ENCODE peak calls at places on chromosome 12, in four cellular contexts. V, A, G and L are unnamed samples.
A peak's percentile ranks its signal among the peaks of the same experiment; 100 is the strongest.

GRCh38 chr12:128269108-128269713 is 2.2 kb downstream of the TMEM132C start:
- DNase-seq in V (no peak), A (no peak), G (no peak), L (no peak)

GRCh38 chr12:64560395-64561301 is 49.6 kb upstream of the RASSF3 start:
- DNase-seq in V (no peak), A (peak; percentile 99), G (peak; percentile 93), L (no peak)

GRCh38 chr12:84912191-84913142 is at the start of gene SLC6A15:
- DNase-seq in V (no peak), A (no peak), G (peak; percentile 75), L (peak; percentile 80)

GRCh38 chr12:68636268-68636667 is 25.6 kb downstream of the RAP1B start:
- DNase-seq in V (no peak), A (no peak), G (peak; percentile 81), L (no peak)

GRCh38 chr12:11510671-11511070 is 115.3 kb upstream of the PRB2 start:
- DNase-seq in V (no peak), A (no peak), G (no peak), L (no peak)

GRCh38 chr12:49863946-49864816 is 21.3 kb upstream of the BCDIN3D start:
- DNase-seq in V (no peak), A (no peak), G (no peak), L (no peak)

GRCh38 chr12:132393991-132394949 is 64.9 kb upstream of the GALNT9 start:
- DNase-seq in V (peak; percentile 0), A (no peak), G (no peak), L (no peak)

GRCh38 chr12:8681129-8681902 is 16.5 kb upstream of the RIMKLB start:
- DNase-seq in V (no peak), A (no peak), G (peak; percentile 23), L (no peak)

GRCh38 chr12:93950321-93950720 is 198.1 kb upstream of the PLXNC1 start:
- DNase-seq in V (no peak), A (no peak), G (peak; percentile 72), L (no peak)

GRCh38 chr12:47808574-47809380 is 10.9 kb downstream of the HDAC7 start:
- DNase-seq in V (peak; percentile 38), A (no peak), G (no peak), L (no peak)

GRCh38 chr12:55931780-55932545 is 1.0 kb downstream of the DGKA start:
- DNase-seq in V (peak; percentile 70), A (no peak), G (peak; percentile 26), L (peak; percentile 38)

GRCh38 chr12:23550753-23551152 is 398.7 kb downstream of the SOX5 start:
- DNase-seq in V (no peak), A (no peak), G (no peak), L (no peak)

GRCh38 chr12:19105468-19105867 is 24.1 kb upstream of the PLEKHA5 start:
- DNase-seq in V (no peak), A (no peak), G (no peak), L (no peak)

DNA sequence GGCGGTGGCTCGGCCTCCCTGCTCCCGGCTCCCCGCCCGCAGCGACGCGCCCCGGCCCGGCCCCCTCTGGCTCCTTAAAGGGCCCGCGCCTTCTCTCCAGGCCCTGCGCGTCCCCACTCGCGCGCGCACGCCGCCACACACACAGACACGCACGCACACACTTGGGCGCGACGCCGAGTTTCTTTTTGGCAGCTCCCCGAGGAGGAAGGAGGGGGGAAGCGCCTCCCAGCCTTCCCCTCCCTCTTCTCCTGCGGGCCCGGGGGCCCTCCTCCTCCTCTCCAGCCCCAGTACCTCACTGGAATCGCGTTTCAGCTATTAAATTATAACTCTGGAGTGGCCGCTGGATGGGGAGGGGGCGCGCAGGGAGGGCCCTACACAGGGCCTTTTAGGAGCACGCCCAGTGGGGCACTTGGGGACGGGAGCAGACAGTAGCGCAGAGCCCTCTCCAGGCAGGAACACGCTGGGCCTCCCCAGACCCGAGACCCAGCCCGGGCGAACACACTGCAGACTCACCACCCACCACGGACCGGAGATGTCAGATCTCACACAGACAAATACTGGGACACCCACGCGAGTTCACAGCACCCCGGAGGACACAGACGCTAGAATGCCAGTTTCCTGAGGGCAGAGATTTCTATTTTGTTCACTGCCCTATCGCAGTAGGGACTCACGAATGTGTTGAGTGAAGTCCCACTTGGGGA is 411 bp upstream of the NCOR2 start:
- DNase-seq in V (peak; percentile 92), A (peak; percentile 92), G (peak; percentile 99), L (peak; percentile 85)
- TF ChIP-seq CTCF in V (no peak), A (peak; percentile 14), G (no peak), L (no peak)

GRCh38 chr12:111687255-111687654 is 1.4 kb downstream of the ACAD10 start:
- DNase-seq in V (no peak), A (no peak), G (no peak), L (no peak)
- TF ChIP-seq CTCF in V (no peak), A (no peak), G (no peak), L (no peak)

GRCh38 chr12:90321369-90321768 is 612.7 kb upstream of the ATP2B1 start:
- DNase-seq in V (no peak), A (no peak), G (no peak), L (no peak)

GRCh38 chr12:90323217-90323616 is 614.6 kb upstream of the ATP2B1 start:
- DNase-seq in V (no peak), A (no peak), G (no peak), L (no peak)

GRCh38 chr12:90322006-90322405 is 613.4 kb upstream of the ATP2B1 start:
- DNase-seq in V (no peak), A (no peak), G (no peak), L (no peak)
- TF ChIP-seq CTCF in V (no peak), A (no peak), G (no peak), L (no peak)

GRCh38 chr12:21001778-21002177 is 129.2 kb upstream of the SLCO1B1 start:
- DNase-seq in V (no peak), A (no peak), G (no peak), L (no peak)
- TF ChIP-seq CTCF in V (no peak), A (no peak), G (no peak), L (no peak)

DNA sequence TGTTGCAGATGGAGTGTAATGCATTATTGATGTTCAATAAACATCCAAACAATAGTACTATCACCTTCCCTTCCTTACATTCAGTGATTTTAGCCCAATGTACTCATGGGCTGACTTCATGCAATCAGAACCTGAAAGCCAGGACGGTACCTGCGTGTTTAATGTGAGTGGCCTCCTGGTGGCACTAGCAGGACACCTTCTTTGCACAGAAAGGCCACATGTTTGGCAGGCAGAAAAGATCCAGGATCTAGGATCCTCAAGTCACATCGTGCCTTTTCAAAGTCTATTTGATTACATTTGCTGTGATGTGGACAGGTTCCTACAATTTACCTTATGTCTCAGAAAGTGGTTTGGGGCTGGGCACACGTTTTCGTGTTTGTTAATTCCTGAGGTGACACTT is 82.9 kb downstream of the NEDD1 start:
- DNase-seq in V (no peak), A (no peak), G (no peak), L (no peak)
- TF ChIP-seq CTCF in V (no peak), A (no peak), G (no peak), L (no peak)

DNA sequence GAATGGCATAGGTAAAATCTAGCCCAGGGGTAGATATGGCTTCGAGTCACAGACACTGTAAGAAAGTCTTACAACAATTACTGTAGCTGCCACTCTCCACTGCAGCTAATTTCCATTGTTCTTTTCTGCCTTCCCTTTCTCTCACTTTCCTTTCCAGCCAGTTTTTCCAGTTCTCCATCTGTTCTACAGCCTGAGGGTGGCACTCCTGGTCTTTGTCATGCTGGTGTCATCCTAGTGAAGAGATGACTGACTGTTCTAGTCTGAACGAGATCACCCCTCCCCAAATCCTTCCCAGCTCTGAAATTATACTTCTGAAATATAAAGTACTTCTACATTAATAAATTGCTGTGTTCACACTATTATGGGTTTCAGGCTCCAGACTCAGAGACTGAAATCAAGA is 74.2 kb upstream of the CSRP2 start:
- DNase-seq in V (no peak), A (no peak), G (no peak), L (no peak)
- TF ChIP-seq CTCF in V (no peak), A (no peak), G (no peak), L (no peak)

GRCh38 chr12:121223283-121223946 is 13.5 kb downstream of the P2RX4 start:
- DNase-seq in V (peak; percentile 70), A (no peak), G (no peak), L (no peak)
- TF ChIP-seq CTCF in V (peak; percentile 65), A (peak; percentile 25), G (peak; percentile 12), L (no peak)